ENCODE peak calls at places on chromosomes 4 and X, in six cellular contexts. J is ascending aorta, R is M059J, T is NCI-H1930, S is amniotic stem cell, U is iris pigment epithelial cell. L is an unnamed sample.

GRCh38 chrX:120200851-120201250 is 42.4 kb downstream of the RHOXF2 start:
- DNase-seq in J (no peak), R (no peak), T (no peak), S (no peak), U (no peak), L (no peak)

GRCh38 chr4:173543266-173543665 is 13.2 kb upstream of the HAND2 start:
- DNase-seq in J (no peak), R (no peak), T (no peak), S (no peak), U (no peak), L (no peak)

GRCh38 chr4:175674219-175674618 is 137.8 kb downstream of the GPM6A start:
- DNase-seq in J (no peak), R (no peak), T (no peak), S (no peak), U (no peak), L (no peak)

GRCh38 chr4:110348711-110349383 is 127.1 kb upstream of the ENPEP start:
- DNase-seq in J (no peak), R (no peak), T (no peak), S (no peak), U (no peak), L (no peak)

GRCh38 chrX:130245441-130245840 is 23.3 kb downstream of the ZNF280C start:
- DNase-seq in J (no peak), R (peak), T (no peak), S (peak), U (peak), L (peak)

GRCh38 chrX:46913710-46914109 is 1.5 kb downstream of the JADE3 start:
- DNase-seq in J (no peak), R (peak), T (no peak), S (no peak), U (peak), L (peak)

GRCh38 chr4:147362868-147363440 is 117.9 kb upstream of the EDNRA start:
- DNase-seq in J (no peak), R (peak), T (peak), S (no peak), U (peak), L (peak)

GRCh38 chr4:107011312-107011711 is 24.8 kb downstream of the DKK2 start:
- DNase-seq in J (no peak), R (no peak), T (no peak), S (no peak), U (peak), L (no peak)

GRCh38 chr4:76377922-76378321 is 43.0 kb downstream of the CCDC158 start:
- DNase-seq in J (no peak), R (peak), T (no peak), S (no peak), U (peak), L (peak)

GRCh38 chr4:8896506-8896905 is 24.9 kb upstream of the HMX1 start:
- DNase-seq in J (no peak), R (no peak), T (no peak), S (no peak), U (no peak), L (no peak)

GRCh38 chrX:65697915-65698796 is 30.7 kb downstream of the MSN start:
- DNase-seq in J (peak), R (peak), T (no peak), S (no peak), U (peak), L (no peak)

GRCh38 chr4:99471896-99472295 is 36.8 kb upstream of the ADH7 start:
- DNase-seq in J (no peak), R (no peak), T (no peak), S (no peak), U (no peak), L (no peak)

GRCh38 chr4:124636793-124637192 is 75.7 kb downstream of the ANKRD50 start:
- DNase-seq in J (no peak), R (peak), T (no peak), S (no peak), U (peak), L (no peak)

GRCh38 chrX:49838374-49838773 is 9.3 kb downstream of the PAGE4 start:
- DNase-seq in J (no peak), R (peak), T (no peak), S (no peak), U (peak), L (peak)

GRCh38 chrX:69538321-69538876 is 34.3 kb downstream of the NALF2 start:
- DNase-seq in J (no peak), R (peak), T (peak), S (peak), U (peak), L (peak)

GRCh38 chrX:31934842-31935241 is 863.0 kb upstream of the FTHL17 start:
- DNase-seq in J (no peak), R (no peak), T (no peak), S (no peak), U (no peak), L (no peak)

GRCh38 chrX:45309096-45309495 is 108.4 kb upstream of the DIPK2B start:
- DNase-seq in J (no peak), R (peak), T (no peak), S (no peak), U (peak), L (peak)

GRCh38 chr4:138935135-138935795 is 80.3 kb upstream of the NOCT start:
- DNase-seq in J (no peak), R (no peak), T (no peak), S (no peak), U (no peak), L (no peak)

GRCh38 chr4:3399277-3400194 is 42.2 kb upstream of the HGFAC start:
- DNase-seq in J (no peak), R (peak), T (no peak), S (no peak), U (peak), L (peak)

GRCh38 chr4:187972135-187972534 is 23.4 kb upstream of the ZFP42 start:
- DNase-seq in J (no peak), R (peak), T (no peak), S (no peak), U (no peak), L (no peak)

GRCh38 chrX:118530537-118530936 is 34.9 kb downstream of the DOCK11 start:
- DNase-seq in J (no peak), R (peak), T (no peak), S (no peak), U (peak), L (peak)

GRCh38 chrX:39645059-39645895 is 452.5 kb downstream of the BCOR start:
- DNase-seq in J (peak), R (peak), T (no peak), S (no peak), U (peak), L (peak)